ENCODE peak calls at places on chromosome 17, in five cellular contexts. R is NCI-H510A treated with DMSO at 0.1 percent for 48 hours; G is C1 segment of cervical spinal cord; W is dorsolateral prefrontal cortex; S is stimulated activated naive CD4-positive, alpha-beta T cell treated with Interleukin-2 at 50 U/mL for 16 hours. M is an unnamed sample.

GRCh38 chr17:77254961-77255741 is 114.4 kb downstream of the SEC14L1 start:
- DNase-seq in W (no peak), G (no peak), S (no peak), R (peak; percentile 62), M (no peak)

GRCh38 chr17:4858880-4859260 is 25.7 kb downstream of the MINK1 start:
- DNase-seq in R (peak; percentile 35), S (no peak), G (peak; percentile 69), W (peak; percentile 54), M (peak; percentile 19)

GRCh38 chr17:9291912-9292562 is 270.7 kb downstream of the NTN1 start:
- DNase-seq in R (no peak), W (no peak), G (peak; percentile 2), S (peak; percentile 5), M (peak; percentile 6)

GRCh38 chr17:9522074-9522473 is 53.5 kb downstream of the STX8 start:
- DNase-seq in R (peak; percentile 15), S (no peak), G (no peak), W (no peak), M (peak; percentile 4)

GRCh38 chr17:78924481-78925151 is 571 bp downstream of the TIMP2 start:
- DNase-seq in G (no peak), R (no peak), S (no peak), W (no peak), M (no peak)

GRCh38 chr17:45046536-45047125 is 4.8 kb downstream of the DCAKD start:
- DNase-seq in R (no peak), W (no peak), S (no peak), G (no peak), M (no peak)

GRCh38 chr17:17527534-17527933 is 31.3 kb upstream of the RASD1 start:
- DNase-seq in W (no peak), G (no peak), R (no peak), S (no peak), M (no peak)

GRCh38 chr17:79036609-79037008 is 12.6 kb downstream of the C1QTNF1 start:
- DNase-seq in S (no peak), G (no peak), R (no peak), W (no peak), M (no peak)

GRCh38 chr17:10927712-10928111 is 89.8 kb upstream of the PIRT start:
- DNase-seq in R (no peak), W (no peak), G (no peak), S (no peak), M (no peak)

GRCh38 chr17:49252148-49252682 is 21.6 kb upstream of the PHOSPHO1 start:
- DNase-seq in W (no peak), R (no peak), S (no peak), G (no peak), M (no peak)

GRCh38 chr17:77061711-77062110 is 79.1 kb upstream of the SEC14L1 start:
- DNase-seq in G (no peak), W (no peak), R (no peak), S (no peak), M (no peak)

GRCh38 chr17:73226556-73227172 is 33.8 kb downstream of the COG1 start:
- DNase-seq in S (no peak), R (no peak), G (no peak), W (no peak), M (no peak)

GRCh38 chr17:2181206-2181983 is 122.2 kb downstream of the SMG6 start:
- DNase-seq in G (peak; percentile 49), R (peak; percentile 13), W (peak; percentile 79), S (no peak), M (no peak)

GRCh38 chr17:72282439-72283029 is 161.7 kb downstream of the SOX9 start:
- DNase-seq in G (no peak), S (no peak), W (no peak), R (peak; percentile 37), M (no peak)

GRCh38 chr17:65362826-65363225 is 198.6 kb downstream of the AXIN2 start:
- DNase-seq in S (no peak), R (no peak), G (no peak), W (no peak), M (no peak)

GRCh38 chr17:6487243-6488007 is 43.2 kb downstream of the PIMREG start:
- DNase-seq in R (no peak), G (no peak), S (no peak), W (no peak), M (no peak)

GRCh38 chr17:75077490-75078096 is 10.2 kb upstream of the SLC16A5 start:
- DNase-seq in G (no peak), W (peak; percentile 62), R (no peak), S (peak; percentile 42), M (no peak)

GRCh38 chr17:66426397-66427033 is 124.1 kb downstream of the PRKCA start:
- DNase-seq in R (no peak), S (peak; percentile 16), G (no peak), W (no peak), M (no peak)

GRCh38 chr17:31527606-31528005 is 136.1 kb downstream of the RAB11FIP4 start:
- DNase-seq in G (no peak), S (no peak), R (no peak), W (no peak), M (no peak)

GRCh38 chr17:27562777-27563455 is 68.1 kb upstream of the LGALS9 start:
- DNase-seq in R (no peak), W (no peak), G (no peak), S (no peak), M (no peak)

GRCh38 chr17:64420143-64420670 is 28.7 kb upstream of the MILR1 start:
- DNase-seq in R (peak; percentile 92), G (peak; percentile 13), W (no peak), S (no peak), M (no peak)

GRCh38 chr17:82314012-82314720 is 3.2 kb downstream of the CD7 start:
- DNase-seq in G (no peak), R (no peak), W (no peak), S (no peak), M (no peak)

GRCh38 chr17:6011241-6011640 is 58.9 kb upstream of the WSCD1 start:
- DNase-seq in R (no peak), G (no peak), S (no peak), W (no peak), M (no peak)

GRCh38 chr17:7932483-7932891 is 481 bp downstream of the CNTROB start:
- DNase-seq in W (no peak), R (peak; percentile 71), G (no peak), S (peak; percentile 31), M (no peak)

GRCh38 chr17:77795685-77796084 is 162.8 kb upstream of the TNRC6C start:
- DNase-seq in R (no peak), W (no peak), G (no peak), S (no peak), M (no peak)

GRCh38 chr17:41521574-41522261 is 3.0 kb upstream of the KRT15 start:
- DNase-seq in G (no peak), R (no peak), W (no peak), S (no peak), M (no peak)

GRCh38 chr17:68775338-68775737 is 174.2 kb upstream of the FAM20A start:
- DNase-seq in G (no peak), R (no peak), W (no peak), S (no peak), M (no peak)

GRCh38 chr17:40548982-40549680 is 16.1 kb downstream of the CCR7 start:
- DNase-seq in R (peak; percentile 92), S (no peak), G (no peak), W (no peak), M (no peak)

GRCh38 chr17:77741109-77741508 is 217.4 kb upstream of the TNRC6C start:
- DNase-seq in G (no peak), R (no peak), S (no peak), W (no peak), M (no peak)

M was measured in anterior cingulate cortex.